ENCODE peak calls at places on chromosomes 12 and 14, in seven cellular contexts. K, X, B, U, T, L and Q are unnamed samples.

GRCh38 chr12:4031703-4032291 is 158.6 kb upstream of the PARP11 start:
- DNase-seq in K (peak; percentile 16), X (no peak), B (no peak), U (no peak), T (peak; percentile 22), L (peak; percentile 79), Q (no peak)

GRCh38 chr14:61563162-61563511 is 132.2 kb upstream of the HIF1A start:
- DNase-seq in K (no peak), X (no peak), B (no peak), U (no peak), T (no peak), L (no peak), Q (no peak)

GRCh38 chr12:69338120-69338859 is 9.9 kb upstream of the LYZ start:
- DNase-seq in K (no peak), X (no peak), B (no peak), U (no peak), T (peak; percentile 18), L (no peak), Q (no peak)

GRCh38 chr12:20616093-20616492 is 79.0 kb upstream of the SLCO1C1 start:
- DNase-seq in K (no peak), X (no peak), B (no peak), U (no peak), T (no peak), L (no peak), Q (no peak)

GRCh38 chr14:46322076-46322475 is 329.5 kb downstream of the RPL10L start:
- DNase-seq in K (no peak), X (no peak), B (no peak), U (no peak), T (no peak), L (no peak), Q (no peak)

GRCh38 chr14:53355581-53356112 is 202.5 kb upstream of the DDHD1 start:
- DNase-seq in K (peak; percentile 40), X (no peak), B (peak; percentile 37), U (peak; percentile 57), T (peak; percentile 50), L (peak; percentile 66), Q (no peak)

GRCh38 chr14:22871200-22871961 is at the start of gene LRP10:
- DNase-seq in K (peak; percentile 93), X (peak; percentile 80), B (peak; percentile 85), U (peak; percentile 97), T (peak; percentile 86), L (peak; percentile 82), Q (no peak)

GRCh38 chr14:68679746-68680467 is 113.0 kb downstream of the ZFP36L1 start:
- DNase-seq in K (no peak), X (no peak), B (no peak), U (no peak), T (no peak), L (no peak), Q (no peak)

GRCh38 chr14:80074905-80075304 is 136.4 kb downstream of the DIO2 start:
- DNase-seq in K (no peak), X (no peak), B (no peak), U (no peak), T (no peak), L (no peak), Q (no peak)

GRCh38 chr12:116604883-116605641 is 45.9 kb downstream of the MAP1LC3B2 start:
- DNase-seq in K (no peak), X (no peak), B (no peak), U (no peak), T (peak; percentile 32), L (peak; percentile 55), Q (no peak)

DNA sequence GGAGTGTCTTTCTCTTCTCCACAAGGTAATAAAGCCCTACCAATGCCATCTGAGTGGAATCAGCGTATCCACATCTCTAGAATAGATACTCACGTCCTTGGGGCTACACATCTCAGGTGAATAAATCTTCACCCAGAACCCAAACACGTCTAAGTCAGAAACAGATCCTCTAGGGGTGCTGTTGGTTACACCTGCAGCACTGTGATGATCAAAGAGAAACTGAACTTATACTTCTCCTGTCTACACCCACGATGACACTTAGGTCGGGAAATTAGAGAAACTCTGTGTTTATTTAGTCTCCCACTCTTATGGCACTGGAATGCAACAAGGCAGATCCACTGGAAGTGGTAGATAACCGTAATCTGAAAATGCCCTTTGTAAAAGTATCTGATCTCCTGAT is 46.2 kb downstream of the WIF1 start:
- DNase-seq in K (peak; percentile 6), X (no peak), B (no peak), U (no peak), T (no peak), L (no peak), Q (no peak)
- TF ChIP-seq CTCF in K (no peak), X (no peak), B (no peak), U (no peak), T (no peak), L (peak; percentile 1), Q (no peak)

GRCh38 chr14:99538275-99538674 is 57.1 kb downstream of the CCNK start:
- DNase-seq in K (no peak), X (no peak), B (no peak), U (no peak), T (no peak), L (no peak), Q (no peak)
- TF ChIP-seq CTCF in K (no peak), X (peak; percentile 36), B (no peak), U (no peak), T (no peak), L (no peak), Q (no peak)

GRCh38 chr12:124398578-124399227 is 103.8 kb downstream of the RFLNA start:
- DNase-seq in K (no peak), X (no peak), B (no peak), U (no peak), T (peak; percentile 69), L (no peak), Q (no peak)
- TF ChIP-seq CTCF in K (peak; percentile 13), X (no peak), B (no peak), U (no peak), T (peak; percentile 28), L (peak; percentile 10), Q (no peak)

DNA sequence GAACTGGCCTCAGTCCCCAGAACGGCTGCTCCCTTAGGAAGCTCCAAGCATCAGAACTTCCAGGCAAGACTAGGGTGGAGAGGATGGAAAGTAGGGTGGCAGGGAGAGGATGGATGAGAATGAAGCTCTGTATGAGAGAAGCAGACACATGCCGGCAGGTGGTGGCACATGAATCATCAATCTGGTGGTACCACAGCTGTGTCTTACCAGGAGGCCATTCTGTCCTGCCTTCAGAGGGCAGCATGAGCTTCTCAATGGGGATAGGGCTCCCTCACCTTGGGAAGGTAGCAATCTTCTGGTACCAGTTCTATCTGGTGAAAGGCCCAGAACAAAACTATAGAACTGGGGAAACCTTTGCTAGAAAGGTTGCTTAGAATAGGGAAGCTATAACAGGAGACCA is 55.4 kb upstream of the PYGL start:
- DNase-seq in K (peak; percentile 55), X (no peak), B (no peak), U (no peak), T (no peak), L (no peak), Q (no peak)
- TF ChIP-seq CTCF in K (peak; percentile 36), X (no peak), B (no peak), U (no peak), T (no peak), L (no peak), Q (no peak)

GRCh38 chr12:9066755-9067433 is 48.8 kb downstream of the A2M start:
- DNase-seq in K (no peak), X (no peak), B (no peak), U (no peak), T (no peak), L (no peak), Q (no peak)

GRCh38 chr12:9064815-9065606 is 50.7 kb downstream of the A2M start:
- DNase-seq in K (peak; percentile 67), X (peak; percentile 8), B (peak; percentile 63), U (peak; percentile 85), T (peak; percentile 41), L (peak; percentile 39), Q (peak; percentile 70)

GRCh38 chr12:9066183-9066623 is 49.5 kb downstream of the A2M start:
- DNase-seq in K (no peak), X (no peak), B (no peak), U (no peak), T (no peak), L (no peak), Q (no peak)

GRCh38 chr12:9065607-9065856 is 50.2 kb downstream of the A2M start:
- DNase-seq in K (no peak), X (no peak), B (no peak), U (no peak), T (no peak), L (no peak), Q (no peak)

GRCh38 chr12:9064201-9064814 is 51.4 kb downstream of the A2M start:
- DNase-seq in K (peak; percentile 75), X (peak; percentile 57), B (peak; percentile 55), U (peak; percentile 70), T (peak; percentile 49), L (peak; percentile 44), Q (peak; percentile 52)
- TF ChIP-seq CTCF in K (peak; percentile 53), X (peak; percentile 70), B (peak; percentile 49), U (no peak), T (peak; percentile 29), L (peak; percentile 37), Q (no peak)

GRCh38 chr12:67391656-67392055 is 122.5 kb downstream of the CAND1 start:
- DNase-seq in K (no peak), X (no peak), B (no peak), U (no peak), T (no peak), L (no peak), Q (no peak)

GRCh38 chr12:67391034-67391433 is 121.9 kb downstream of the CAND1 start:
- DNase-seq in K (no peak), X (no peak), B (no peak), U (no peak), T (no peak), L (peak; percentile 15), Q (no peak)

GRCh38 chr12:67394600-67394999 is 125.4 kb downstream of the CAND1 start:
- DNase-seq in K (no peak), X (no peak), B (no peak), U (no peak), T (peak; percentile 59), L (peak; percentile 72), Q (no peak)
- TF ChIP-seq CTCF in K (no peak), X (no peak), B (no peak), U (no peak), T (peak; percentile 28), L (peak; percentile 34), Q (no peak)

DNA sequence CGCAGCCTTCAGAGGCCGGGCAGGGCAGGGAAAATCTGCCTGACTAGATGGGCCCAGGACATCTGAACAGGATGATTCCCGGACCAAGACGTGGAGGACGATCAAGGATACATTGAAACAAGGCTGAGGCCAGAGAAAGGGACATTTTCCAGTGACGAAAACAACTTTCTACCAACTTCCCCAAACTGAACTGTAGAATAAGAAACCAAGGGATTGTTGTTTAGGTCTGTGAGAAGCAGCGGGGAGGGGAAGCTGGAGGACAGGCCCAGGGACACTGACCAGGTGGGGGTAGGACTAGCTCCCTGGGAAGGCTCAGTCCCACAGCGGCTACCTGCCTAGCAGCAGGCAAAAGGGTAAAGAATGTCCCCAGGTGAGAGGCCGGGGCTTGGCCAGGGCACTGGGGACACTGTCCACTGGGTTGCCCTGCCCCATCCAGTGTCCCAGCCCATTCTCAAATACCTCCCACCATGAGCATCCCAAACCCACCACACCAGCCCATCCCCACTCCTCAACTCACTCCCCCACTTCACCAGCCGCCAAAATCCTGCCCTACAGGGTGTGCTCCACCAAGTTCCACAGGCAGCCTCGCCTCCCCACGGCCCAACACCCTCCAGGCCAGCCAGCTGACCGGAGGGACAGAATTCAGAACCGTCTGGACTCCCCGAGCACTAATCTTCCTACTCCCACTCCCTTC is 984 bp downstream of the TNFRSF1A start:
- DNase-seq in K (no peak), X (no peak), B (no peak), U (no peak), T (no peak), L (no peak), Q (no peak)
- TF ChIP-seq CTCF in K (no peak), X (no peak), B (no peak), U (no peak), T (no peak), L (no peak), Q (no peak)

GRCh38 chr12:112261559-112261958 is 120.7 kb downstream of the HECTD4 start:
- DNase-seq in K (peak; percentile 35), X (no peak), B (no peak), U (peak; percentile 53), T (peak; percentile 4), L (no peak), Q (no peak)
- TF ChIP-seq CTCF in K (peak; percentile 15), X (peak; percentile 43), B (no peak), U (no peak), T (peak; percentile 39), L (peak; percentile 18), Q (no peak)